ENCODE peak calls at places on chromosomes 4 and X, in seven cellular contexts. M, R, P, J, T, Y and N are unnamed samples.
A peak's percentile ranks its signal among the peaks of the same experiment; 100 is the strongest.

GRCh38 chrX:19836337-19836736 is 51.1 kb downstream of the SH3KBP1 start:
- DNase-seq in M (no peak), R (no peak), P (no peak), J (no peak), T (no peak), Y (no peak), N (no peak)

GRCh38 chrX:15151267-15152196 is 118.4 kb downstream of the ASB9 start:
- DNase-seq in M (no peak), R (no peak), P (no peak), J (no peak), T (no peak), Y (no peak), N (no peak)

GRCh38 chr4:24001945-24002640 is 112.2 kb upstream of the PPARGC1A start:
- DNase-seq in M (peak; percentile 57), R (no peak), P (no peak), J (no peak), T (no peak), Y (no peak), N (no peak)

GRCh38 chrX:103688949-103689348 is 2.5 kb upstream of the MORF4L2 start:
- DNase-seq in M (peak; percentile 43), R (peak; percentile 25), P (no peak), J (peak; percentile 44), T (peak; percentile 72), Y (no peak), N (peak; percentile 24)

GRCh38 chrX:2521092-2521926 is 20.5 kb upstream of the DHRSX start:
- DNase-seq in M (no peak), R (peak; percentile 82), P (no peak), J (no peak), T (no peak), Y (no peak), N (peak; percentile 71)

GRCh38 chr4:33924801-33925200 is 2319.5 kb downstream of the ARAP2 start:
- DNase-seq in M (no peak), R (no peak), P (no peak), J (no peak), T (no peak), Y (no peak), N (no peak)

GRCh38 chr4:111410571-111410970 is 734.7 kb upstream of the FAM241A start:
- DNase-seq in M (no peak), R (no peak), P (no peak), J (no peak), T (no peak), Y (no peak), N (no peak)

GRCh38 chrX:111823703-111824102 is 52.3 kb upstream of the TRPC5OS start:
- DNase-seq in M (no peak), R (no peak), P (no peak), J (no peak), T (no peak), Y (no peak), N (no peak)

GRCh38 chr4:87819281-87819919 is 13.4 kb upstream of the MEPE start:
- DNase-seq in M (peak; percentile 88), R (no peak), P (no peak), J (peak; percentile 85), T (peak; percentile 27), Y (no peak), N (no peak)

GRCh38 chr4:29565256-29565655 is 1154.9 kb upstream of the PCDH7 start:
- DNase-seq in M (no peak), R (no peak), P (no peak), J (no peak), T (no peak), Y (no peak), N (no peak)

GRCh38 chr4:133624744-133625143 is 475.6 kb downstream of the PCDH10 start:
- DNase-seq in M (peak; percentile 20), R (no peak), P (no peak), J (no peak), T (no peak), Y (no peak), N (no peak)

GRCh38 chr4:186240848-186241491 is 13.7 kb downstream of the KLKB1 start:
- DNase-seq in M (no peak), R (no peak), P (no peak), J (no peak), T (no peak), Y (no peak), N (no peak)

GRCh38 chrX:44871114-44871645 is 1.8 kb upstream of the KDM6A start:
- DNase-seq in M (no peak), R (no peak), P (no peak), J (no peak), T (no peak), Y (no peak), N (no peak)

GRCh38 chrX:17549005-17549685 is 174.1 kb downstream of the NHS start:
- DNase-seq in M (peak; percentile 5), R (no peak), P (no peak), J (no peak), T (no peak), Y (no peak), N (no peak)

GRCh38 chrX:34275710-34276109 is 143.6 kb upstream of the FAM47A start:
- DNase-seq in M (no peak), R (no peak), P (no peak), J (no peak), T (no peak), Y (no peak), N (no peak)

GRCh38 chr4:71526626-71527406 is 188.0 kb downstream of the SLC4A4 start:
- DNase-seq in M (no peak), R (no peak), P (no peak), J (no peak), T (no peak), Y (no peak), N (no peak)

GRCh38 chrX:129842510-129843208 is 1.0 kb downstream of the ZDHHC9 start:
- DNase-seq in M (peak; percentile 27), R (no peak), P (no peak), J (peak; percentile 49), T (peak; percentile 56), Y (no peak), N (no peak)

GRCh38 chr4:8688041-8688907 is 95.7 kb downstream of the CPZ start:
- DNase-seq in M (no peak), R (no peak), P (peak; percentile 33), J (peak; percentile 2), T (no peak), Y (no peak), N (no peak)

GRCh38 chrX:49726966-49727365 is 31.2 kb upstream of the PAGE1 start:
- DNase-seq in M (no peak), R (no peak), P (no peak), J (no peak), T (no peak), Y (no peak), N (no peak)

GRCh38 chr4:144831971-144832370 is 186.0 kb downstream of the HHIP start:
- DNase-seq in M (no peak), R (no peak), P (no peak), J (no peak), T (no peak), Y (no peak), N (no peak)

GRCh38 chr4:24917076-24917856 is 4.4 kb upstream of the CCDC149 start:
- DNase-seq in M (no peak), R (no peak), P (no peak), J (no peak), T (no peak), Y (no peak), N (no peak)

GRCh38 chr4:26074672-26075071 is 160.7 kb downstream of the SMIM20 start:
- DNase-seq in M (no peak), R (peak; percentile 57), P (no peak), J (no peak), T (no peak), Y (no peak), N (peak; percentile 79)

GRCh38 chr4:165343353-165344191 is 16.1 kb downstream of the MSMO1 start:
- DNase-seq in M (peak; percentile 31), R (no peak), P (no peak), J (no peak), T (no peak), Y (no peak), N (no peak)

GRCh38 chr4:13403833-13404232 is 80.3 kb downstream of the RAB28 start:
- DNase-seq in M (no peak), R (no peak), P (no peak), J (no peak), T (no peak), Y (no peak), N (no peak)

GRCh38 chr4:5424211-5424610 is 284.1 kb downstream of the EVC2 start:
- DNase-seq in M (no peak), R (no peak), P (no peak), J (no peak), T (no peak), Y (no peak), N (no peak)

GRCh38 chr4:71029504-71029903 is 36.1 kb downstream of the DCK start:
- DNase-seq in M (no peak), R (no peak), P (no peak), J (no peak), T (no peak), Y (no peak), N (no peak)

GRCh38 chrX:72247206-72247944 is 8.5 kb upstream of the ERCC6L start:
- DNase-seq in M (no peak), R (no peak), P (no peak), J (peak; percentile 27), T (no peak), Y (no peak), N (no peak)

GRCh38 chr4:24054910-24055309 is 165.1 kb upstream of the PPARGC1A start:
- DNase-seq in M (no peak), R (no peak), P (no peak), J (no peak), T (no peak), Y (no peak), N (no peak)

GRCh38 chr4:17535906-17536305 is 20.9 kb downstream of the CLRN2 start:
- DNase-seq in M (no peak), R (no peak), P (no peak), J (no peak), T (no peak), Y (no peak), N (no peak)

GRCh38 chrX:50470103-50471031 is at the start of gene DGKK:
- DNase-seq in M (no peak), R (no peak), P (no peak), J (no peak), T (no peak), Y (no peak), N (peak; percentile 2)

GRCh38 chr4:89514811-89515210 is 207.2 kb upstream of the GPRIN3 start:
- DNase-seq in M (no peak), R (no peak), P (no peak), J (no peak), T (no peak), Y (no peak), N (no peak)

GRCh38 chr4:4326136-4326535 is 36.1 kb downstream of the ZBTB49 start:
- DNase-seq in M (no peak), R (no peak), P (no peak), J (no peak), T (no peak), Y (no peak), N (no peak)